ENCODE peak calls at places on chromosomes 6 and 20, in nine cellular contexts. A is CD4-positive, alpha-beta T cell; Z is omental fat pad; W is sigmoid colon; V is WTC11; J is endodermal cell; Y is brain microvascular endothelial cell; E is GM13977; H is tibial nerve. T is an unnamed sample.

GRCh38 chr6:19354181-19354580 is 483.0 kb upstream of the ID4 start:
- DNase-seq in A (no peak), Z (no peak), W (no peak), V (no peak), J (no peak), Y (no peak), E (no peak), H (no peak), T (no peak)

GRCh38 chr20:58893355-58894151 is 41.0 kb downstream of the GNAS start:
- DNase-seq in A (no peak), Z (no peak), W (no peak), V (no peak), J (no peak), Y (no peak), E (peak), H (no peak), T (peak)

GRCh38 chr6:162621246-162621645 is 106.3 kb downstream of the PRKN start:
- DNase-seq in A (no peak), Z (no peak), W (no peak), V (no peak), J (peak), Y (peak), E (peak), H (no peak), T (peak)

GRCh38 chr6:152508477-152508876 is 128.7 kb downstream of the SYNE1 start:
- DNase-seq in A (no peak), Z (no peak), W (no peak), V (no peak), J (no peak), Y (no peak), E (no peak), H (no peak), T (no peak)

GRCh38 chr6:164359441-164359840 is 944.9 kb downstream of the QKI start:
- DNase-seq in A (no peak), Z (no peak), W (no peak), V (no peak), J (no peak), Y (no peak), E (no peak), H (no peak), T (no peak)

GRCh38 chr6:6890400-6890858 is 217.3 kb upstream of the RREB1 start:
- DNase-seq in A (no peak), Z (no peak), W (no peak), V (peak), J (peak), Y (peak), E (no peak), H (no peak), T (no peak)

GRCh38 chr6:45595010-45595851 is 217.5 kb upstream of the SUPT3H start:
- DNase-seq in A (no peak), Z (no peak), W (no peak), V (no peak), J (no peak), Y (no peak), E (no peak), H (no peak), T (no peak)

GRCh38 chr6:160365117-160365516 is 16.9 kb downstream of the SLC22A3 start:
- DNase-seq in A (no peak), Z (no peak), W (no peak), V (no peak), J (no peak), Y (no peak), E (no peak), H (no peak), T (no peak)

GRCh38 chr6:89302195-89302770 is 12.8 kb downstream of the GABRR2 start:
- DNase-seq in A (no peak), Z (no peak), W (no peak), V (no peak), J (no peak), Y (no peak), E (no peak), H (no peak), T (no peak)

GRCh38 chr6:154981071-154981373 is 14.1 kb upstream of the TIAM2 start:
- DNase-seq in A (no peak), Z (no peak), W (no peak), V (no peak), J (no peak), Y (no peak), E (peak), H (no peak), T (no peak)

GRCh38 chr6:29696147-29697129 is 15.5 kb upstream of the ZFP57 start:
- DNase-seq in A (no peak), Z (no peak), W (no peak), V (peak), J (peak), Y (peak), E (peak), H (no peak), T (peak)

GRCh38 chr6:152916035-152916434 is 66.8 kb downstream of the FBXO5 start:
- DNase-seq in A (no peak), Z (no peak), W (no peak), V (no peak), J (no peak), Y (no peak), E (no peak), H (no peak), T (no peak)

GRCh38 chr6:16168858-16169257 is 40.0 kb downstream of the MYLIP start:
- DNase-seq in A (no peak), Z (no peak), W (no peak), V (no peak), J (peak), Y (peak), E (no peak), H (no peak), T (peak)
- TF ChIP-seq CTCF in A (no peak), Z (no peak), W (peak), V (no peak), J (peak), Y (peak), E (peak), H (peak), T (peak)

DNA sequence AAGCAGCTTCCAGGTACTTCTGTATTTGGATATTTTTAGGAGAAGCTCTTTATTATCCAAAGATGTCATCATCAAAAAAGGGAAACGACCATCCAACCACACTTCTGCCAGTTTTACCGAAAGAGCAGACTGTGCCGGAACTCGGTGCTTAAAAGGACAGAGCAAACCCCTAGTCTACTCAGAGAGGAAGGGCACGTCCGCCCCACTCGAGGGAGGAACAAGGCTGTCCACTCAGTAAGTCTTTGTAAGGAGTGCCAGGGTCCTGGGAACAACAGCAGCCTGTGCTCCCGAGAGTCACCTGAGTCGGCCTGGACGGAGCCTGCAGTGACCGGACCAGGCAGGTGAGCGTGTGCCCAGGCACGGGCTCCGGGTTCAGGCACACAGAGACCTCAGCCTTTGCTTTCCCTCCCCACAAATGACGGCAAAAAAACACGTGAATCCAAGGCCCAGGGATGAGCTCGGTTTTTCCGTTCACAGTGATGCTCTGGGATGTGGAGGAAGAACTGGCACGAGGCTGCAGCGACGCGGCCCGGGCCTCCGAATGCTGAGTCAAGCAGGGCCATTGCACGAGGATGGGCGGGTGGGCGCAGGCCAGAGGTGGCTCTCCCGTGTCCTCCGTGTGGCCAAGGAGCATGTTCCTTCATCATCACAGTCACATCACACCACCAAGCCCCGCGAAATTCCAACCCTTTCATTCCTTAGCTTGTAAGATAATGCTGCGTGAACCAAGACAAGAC is 17.4 kb upstream of the SLCO4A1 start:
- DNase-seq in A (no peak), Z (no peak), W (no peak), V (no peak), J (no peak), Y (no peak), E (no peak), H (peak), T (no peak)
- TF ChIP-seq CTCF in A (no peak), Z (no peak), W (no peak), V (no peak), J (no peak), Y (no peak), E (no peak), H (no peak), T (no peak)

GRCh38 chr6:69398311-69398710 is 398.5 kb downstream of the LMBRD1 start:
- DNase-seq in A (no peak), Z (no peak), W (no peak), V (no peak), J (no peak), Y (no peak), E (no peak), H (no peak), T (no peak)
- TF ChIP-seq CTCF in A (no peak), Z (no peak), W (no peak), V (no peak), J (no peak), Y (no peak), E (no peak), H (no peak), T (no peak)

GRCh38 chr6:124962617-124963415 is 579 bp downstream of the RNF217 start:
- DNase-seq in A (no peak), Z (no peak), W (peak), V (peak), J (peak), Y (no peak), E (peak), H (no peak), T (no peak)
- TF ChIP-seq CTCF in A (no peak), Z (no peak), W (no peak), V (no peak), J (peak), Y (no peak), E (no peak), H (no peak), T (no peak)

GRCh38 chr6:69181964-69182363 is 546.9 kb downstream of the ADGRB3 start:
- DNase-seq in A (no peak), Z (no peak), W (no peak), V (no peak), J (no peak), Y (no peak), E (no peak), H (no peak), T (no peak)
- TF ChIP-seq CTCF in A (no peak), Z (no peak), W (no peak), V (no peak), J (no peak), Y (no peak), E (no peak), H (no peak), T (no peak)

GRCh38 chr20:44087051-44087856 is 99.7 kb downstream of the JPH2 start:
- DNase-seq in A (no peak), Z (no peak), W (peak), V (no peak), J (peak), Y (no peak), E (no peak), H (no peak), T (no peak)

GRCh38 chr20:44087857-44088120 is 99.2 kb downstream of the JPH2 start:
- DNase-seq in A (no peak), Z (no peak), W (peak), V (no peak), J (no peak), Y (no peak), E (no peak), H (no peak), T (no peak)

GRCh38 chr20:44084891-44085290 is 102.1 kb downstream of the JPH2 start:
- DNase-seq in A (no peak), Z (no peak), W (no peak), V (no peak), J (no peak), Y (no peak), E (no peak), H (no peak), T (no peak)

GRCh38 chr20:44084439-44084838 is 102.5 kb downstream of the JPH2 start:
- DNase-seq in A (no peak), Z (no peak), W (no peak), V (no peak), J (no peak), Y (no peak), E (no peak), H (no peak), T (no peak)

GRCh38 chr20:44085616-44086434 is 101.2 kb downstream of the JPH2 start:
- DNase-seq in A (no peak), Z (no peak), W (no peak), V (no peak), J (peak), Y (no peak), E (no peak), H (no peak), T (no peak)
- TF ChIP-seq CTCF in A (no peak), Z (no peak), W (no peak), V (no peak), J (no peak), Y (no peak), E (no peak), H (no peak), T (no peak)

GRCh38 chr6:147005499-147005898 is 198.7 kb upstream of the STXBP5 start:
- DNase-seq in A (no peak), Z (no peak), W (no peak), V (peak), J (peak), Y (no peak), E (no peak), H (no peak), T (peak)
- TF ChIP-seq CTCF in A (no peak), Z (no peak), W (no peak), V (peak), J (peak), Y (peak), E (peak), H (no peak), T (no peak)

GRCh38 chr6:79734374-79734773 is 103.2 kb downstream of the SH3BGRL2 start:
- DNase-seq in A (no peak), Z (no peak), W (no peak), V (no peak), J (no peak), Y (no peak), E (no peak), H (no peak), T (no peak)
- TF ChIP-seq CTCF in A (no peak), Z (no peak), W (no peak), V (no peak), J (no peak), Y (no peak), E (no peak), H (no peak), T (no peak)

GRCh38 chr20:62656919-62657635 is 14.8 kb downstream of the SLCO4A1 start:
- DNase-seq in A (no peak), Z (no peak), W (no peak), V (no peak), J (no peak), Y (no peak), E (no peak), H (no peak), T (no peak)
- TF ChIP-seq CTCF in A (no peak), Z (no peak), W (no peak), V (no peak), J (no peak), Y (no peak), E (no peak), H (no peak), T (no peak)

DNA sequence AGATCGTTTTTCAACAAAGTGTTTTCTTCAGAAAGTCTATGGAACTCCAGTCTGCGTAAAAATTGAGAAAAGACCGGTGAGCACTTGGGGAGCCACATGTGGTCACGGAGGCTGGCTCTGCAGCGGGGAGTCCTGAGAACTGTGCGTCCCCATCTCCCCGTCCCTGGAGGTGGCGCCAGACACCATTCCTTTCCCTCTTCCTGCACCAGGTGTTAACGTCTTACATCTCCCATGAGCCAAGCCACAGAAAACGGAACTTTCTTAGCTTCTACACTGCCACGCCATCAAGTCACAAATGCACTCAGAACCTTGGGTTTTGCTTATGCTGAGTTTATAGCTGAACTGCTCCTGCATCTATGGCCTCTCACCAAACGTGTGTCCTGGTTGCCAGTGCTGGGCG is 62.6 kb downstream of the GINS1 start:
- DNase-seq in A (peak), Z (no peak), W (peak), V (peak), J (peak), Y (peak), E (peak), H (no peak), T (peak)
- TF ChIP-seq CTCF in A (peak), Z (no peak), W (no peak), V (peak), J (peak), Y (peak), E (peak), H (no peak), T (peak)